ENCODE peak calls at places on chromosomes 3 and 15, in six cellular contexts. E is AG09309, A is H9, Q is brain microvascular endothelial cell, B is psoas muscle, D is ovary. N is an unnamed sample.

GRCh38 chr3:184337315-184337714 is at the start of gene FAM131A:
- DNase-seq in E (no peak), A (no peak), Q (no peak), B (peak), D (peak), N (peak)

GRCh38 chr3:72818092-72818721 is 30.0 kb downstream of the SHQ1 start:
- DNase-seq in E (no peak), A (no peak), Q (peak), B (no peak), D (no peak), N (no peak)

GRCh38 chr3:171883893-171884279 is 40.7 kb downstream of the TMEM212 start:
- DNase-seq in E (no peak), A (no peak), Q (no peak), B (no peak), D (no peak), N (peak)

GRCh38 chr3:178518660-178519396 is 17.4 kb upstream of the KCNMB2 start:
- DNase-seq in E (no peak), A (no peak), Q (peak), B (no peak), D (no peak), N (no peak)

GRCh38 chr3:140532793-140533330 is 145.0 kb upstream of the TRIM42 start:
- DNase-seq in E (no peak), A (no peak), Q (no peak), B (no peak), D (no peak), N (no peak)

GRCh38 chr3:38116471-38117162 is 20.3 kb downstream of the ACAA1 start:
- DNase-seq in E (no peak), A (no peak), Q (no peak), B (no peak), D (no peak), N (no peak)

GRCh38 chr3:31891876-31892455 is 89.1 kb downstream of the OSBPL10 start:
- DNase-seq in E (no peak), A (no peak), Q (no peak), B (no peak), D (no peak), N (no peak)

GRCh38 chr3:174330303-174330702 is 528.8 kb upstream of the NAALADL2 start:
- DNase-seq in E (peak), A (no peak), Q (peak), B (no peak), D (no peak), N (no peak)

GRCh38 chr3:130242850-130243569 is 102.5 kb upstream of the COL6A5 start:
- DNase-seq in E (no peak), A (no peak), Q (peak), B (no peak), D (peak), N (no peak)

GRCh38 chr3:189790658-189791057 is 159.5 kb downstream of the TP63 start:
- DNase-seq in E (no peak), A (no peak), Q (no peak), B (no peak), D (no peak), N (no peak)

GRCh38 chr3:69994934-69995333 is 4.6 kb upstream of the SAMMSON start:
- DNase-seq in E (no peak), A (no peak), Q (no peak), B (no peak), D (no peak), N (no peak)

GRCh38 chr3:67362686-67363085 is 291.7 kb downstream of the SUCLG2 start:
- DNase-seq in E (no peak), A (peak), Q (peak), B (no peak), D (no peak), N (no peak)

GRCh38 chr3:149245738-149246451 is 24.3 kb upstream of the CP start:
- DNase-seq in E (peak), A (no peak), Q (peak), B (no peak), D (no peak), N (no peak)

GRCh38 chr3:73868688-73869315 is 244.1 kb upstream of the PDZRN3 start:
- DNase-seq in E (peak), A (no peak), Q (peak), B (no peak), D (peak), N (peak)

GRCh38 chr3:69085543-69086132 is 901 bp downstream of the ARL6IP5 start:
- DNase-seq in E (no peak), A (no peak), Q (no peak), B (peak), D (peak), N (no peak)

GRCh38 chr15:31309893-31310606 is 16.6 kb upstream of the KLF13 start:
- DNase-seq in E (no peak), A (no peak), Q (no peak), B (no peak), D (no peak), N (no peak)

GRCh38 chr3:146142757-146143156 is 18.2 kb downstream of the PLOD2 start:
- DNase-seq in E (no peak), A (no peak), Q (peak), B (no peak), D (no peak), N (peak)

GRCh38 chr15:33022629-33023028 is 171.9 kb downstream of the FMN1 start:
- DNase-seq in E (peak), A (peak), Q (peak), B (peak), D (no peak), N (peak)

GRCh38 chr3:42366550-42366949 is 43.9 kb downstream of the LYZL4 start:
- DNase-seq in E (no peak), A (no peak), Q (no peak), B (no peak), D (no peak), N (no peak)

GRCh38 chr15:86538141-86538540 is 458.5 kb downstream of the AGBL1 start:
- DNase-seq in E (no peak), A (no peak), Q (no peak), B (no peak), D (no peak), N (no peak)

GRCh38 chr15:61856295-61856694 is 204.0 kb downstream of the VPS13C start:
- DNase-seq in E (no peak), A (no peak), Q (no peak), B (no peak), D (no peak), N (no peak)

GRCh38 chr3:48543271-48543866 is 13.2 kb downstream of the PFKFB4 start:
- DNase-seq in E (no peak), A (peak), Q (no peak), B (peak), D (no peak), N (no peak)

GRCh38 chr3:172181936-172182708 is 142.7 kb downstream of the FNDC3B start:
- DNase-seq in E (no peak), A (no peak), Q (peak), B (no peak), D (no peak), N (no peak)

GRCh38 chr3:32817561-32818430 is at the start of gene TRIM71:
- DNase-seq in E (no peak), A (no peak), Q (no peak), B (no peak), D (no peak), N (no peak)

GRCh38 chr15:60720493-60721231 is 241.7 kb upstream of the ICE2 start:
- DNase-seq in E (no peak), A (no peak), Q (no peak), B (no peak), D (no peak), N (no peak)

GRCh38 chr15:64635486-64635815 is 139.9 kb downstream of the RBPMS2 start:
- DNase-seq in E (peak), A (no peak), Q (peak), B (no peak), D (peak), N (no peak)

GRCh38 chr3:149575213-149575961 is 82.4 kb downstream of the WWTR1 start:
- DNase-seq in E (peak), A (no peak), Q (peak), B (peak), D (peak), N (no peak)

GRCh38 chr3:188978772-188979171 is 193.0 kb upstream of the TPRG1 start:
- DNase-seq in E (peak), A (no peak), Q (peak), B (no peak), D (peak), N (peak)

GRCh38 chr3:114121996-114122709 is 56.7 kb downstream of the DRD3 start:
- DNase-seq in E (no peak), A (no peak), Q (peak), B (no peak), D (peak), N (no peak)

GRCh38 chr3:53337167-53337940 is 10.0 kb downstream of the DCP1A start:
- DNase-seq in E (no peak), A (no peak), Q (no peak), B (no peak), D (no peak), N (no peak)

GRCh38 chr3:160265088-160265487 is 39.9 kb downstream of the C3orf80 start:
- DNase-seq in E (no peak), A (no peak), Q (no peak), B (no peak), D (no peak), N (no peak)

GRCh38 chr3:59286791-59287531 is 237.1 kb upstream of the CFAP20DC start:
- DNase-seq in E (no peak), A (no peak), Q (peak), B (no peak), D (no peak), N (no peak)

GRCh38 chr15:83092309-83092976 is 15.0 kb upstream of the TM6SF1 start:
- DNase-seq in E (no peak), A (no peak), Q (peak), B (no peak), D (no peak), N (no peak)

GRCh38 chr15:66472176-66472999 is 25.2 kb downstream of the SNAPC5 start:
- DNase-seq in E (no peak), A (no peak), Q (no peak), B (no peak), D (peak), N (no peak)

GRCh38 chr3:55683666-55684270 is 196.7 kb upstream of the WNT5A start:
- DNase-seq in E (no peak), A (no peak), Q (peak), B (no peak), D (no peak), N (no peak)

GRCh38 chr15:35305906-35306305 is 220.8 kb upstream of the NANOGP8 start:
- DNase-seq in E (no peak), A (no peak), Q (peak), B (no peak), D (no peak), N (no peak)

DNA sequence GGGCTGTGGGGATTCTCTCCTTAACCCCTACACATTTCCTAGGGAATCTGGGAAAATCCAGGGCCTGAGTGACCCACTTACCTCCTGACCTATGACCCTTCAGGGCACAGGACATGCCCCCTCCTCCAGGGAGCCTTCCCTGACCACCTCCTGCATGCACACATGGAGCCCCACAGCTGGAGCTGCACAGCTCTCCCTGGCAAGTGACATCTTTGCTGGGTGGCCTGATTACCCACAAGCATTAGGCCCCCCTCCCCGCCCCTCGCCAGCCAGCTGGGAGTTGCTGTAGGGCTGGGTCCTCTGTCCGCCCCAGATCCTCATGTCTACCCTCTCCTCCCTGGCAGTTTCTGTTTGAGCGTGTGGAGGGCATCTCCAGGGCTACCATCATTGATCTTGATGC is 21.4 kb downstream of the HDAC11 start:
- DNase-seq in E (no peak), A (no peak), Q (no peak), B (peak), D (no peak), N (no peak)
- TF ChIP-seq CTCF in E (no peak), A (no peak), Q (no peak), B (no peak), D (no peak), N (no peak)

GRCh38 chr3:186953011-186953487 is 22.7 kb downstream of the ST6GAL1 start:
- DNase-seq in E (no peak), A (no peak), Q (peak), B (no peak), D (no peak), N (no peak)
- TF ChIP-seq CTCF in E (no peak), A (no peak), Q (no peak), B (no peak), D (no peak), N (no peak)

GRCh38 chr3:22122567-22122966 is 371.6 kb upstream of the ZNF385D start:
- DNase-seq in E (no peak), A (no peak), Q (no peak), B (no peak), D (no peak), N (no peak)
- TF ChIP-seq CTCF in E (no peak), A (no peak), Q (no peak), B (no peak), D (no peak), N (no peak)

GRCh38 chr3:14430706-14431470 is 28.5 kb downstream of the SLC6A6 start:
- DNase-seq in E (no peak), A (no peak), Q (no peak), B (no peak), D (no peak), N (no peak)
- TF ChIP-seq CTCF in E (no peak), A (no peak), Q (no peak), B (no peak), D (no peak), N (no peak)

GRCh38 chr3:18279338-18279737 is 145.8 kb downstream of the SATB1 start:
- DNase-seq in E (no peak), A (no peak), Q (no peak), B (no peak), D (no peak), N (no peak)
- TF ChIP-seq CTCF in E (no peak), A (no peak), Q (no peak), B (no peak), D (no peak), N (no peak)